ENCODE peak calls at places on chromosomes 1 and 21, in four cellular contexts. One of them, this sample, is unnamed.

GRCh38 chr1:235127203-235127602 is 1.4 kb downstream of the TOMM20 start:
- DNase-seq in GM12878: no peak
- DNase-seq in K562: no peak
- DNase-seq in HepG2: no peak
- DNase-seq in this sample: no peak

GRCh38 chr1:157370698-157371097 is 181.6 kb downstream of the FCRL5 start:
- DNase-seq in K562: no peak
- DNase-seq in GM12878: no peak
- DNase-seq in HepG2: no peak
- DNase-seq in this sample: no peak

GRCh38 chr1:76949503-76949902 is 82.2 kb downstream of the ST6GALNAC5 start:
- DNase-seq in GM12878: no peak
- DNase-seq in HepG2: no peak
- DNase-seq in K562: no peak
- DNase-seq in this sample: no peak

GRCh38 chr21:17679002-17679600 is 66.4 kb upstream of the BTG3 start:
- DNase-seq in GM12878: peak; percentile 48
- DNase-seq in K562: peak; percentile 68
- DNase-seq in HepG2: peak; percentile 57
- DNase-seq in this sample: peak; percentile 68

GRCh38 chr1:172724746-172725613 is 66.1 kb downstream of the FASLG start:
- DNase-seq in HepG2: no peak
- DNase-seq in K562: no peak
- DNase-seq in GM12878: peak; percentile 43
- DNase-seq in this sample: no peak

GRCh38 chr1:119136401-119136800 is 4.1 kb downstream of the WARS2 start:
- DNase-seq in K562: no peak
- DNase-seq in GM12878: no peak
- DNase-seq in HepG2: no peak
- DNase-seq in this sample: no peak

GRCh38 chr1:225711236-225711937 is 58.5 kb upstream of the ENAH start:
- DNase-seq in GM12878: no peak
- DNase-seq in K562: no peak
- DNase-seq in HepG2: peak; percentile 75
- DNase-seq in this sample: no peak

GRCh38 chr1:173258484-173259264 is 51.5 kb upstream of the TNFSF4 start:
- DNase-seq in HepG2: no peak
- DNase-seq in GM12878: no peak
- DNase-seq in K562: no peak
- DNase-seq in this sample: no peak

GRCh38 chr1:21818661-21819060 is 6.6 kb downstream of the LDLRAD2 start:
- DNase-seq in GM12878: no peak
- DNase-seq in K562: peak; percentile 100
- DNase-seq in HepG2: peak; percentile 48
- DNase-seq in this sample: peak; percentile 97

GRCh38 chr1:37096523-37096922 is 62.2 kb upstream of the GRIK3 start:
- DNase-seq in HepG2: peak; percentile 63
- DNase-seq in K562: peak; percentile 57
- DNase-seq in GM12878: no peak
- DNase-seq in this sample: peak; percentile 48

GRCh38 chr1:175524003-175524402 is 219.4 kb downstream of the TNR start:
- DNase-seq in GM12878: no peak
- DNase-seq in K562: no peak
- DNase-seq in HepG2: no peak
- DNase-seq in this sample: no peak

GRCh38 chr1:38589036-38589435 is 270.5 kb downstream of the RRAGC start:
- DNase-seq in GM12878: no peak
- DNase-seq in K562: no peak
- DNase-seq in HepG2: no peak
- DNase-seq in this sample: no peak

GRCh38 chr1:160629286-160630210 is 17.3 kb downstream of the SLAMF1 start:
- DNase-seq in HepG2: no peak
- DNase-seq in GM12878: no peak
- DNase-seq in K562: no peak
- DNase-seq in this sample: no peak

GRCh38 chr1:155070721-155071556 is 7.4 kb downstream of the EFNA4 start:
- DNase-seq in GM12878: no peak
- DNase-seq in HepG2: peak; percentile 72
- DNase-seq in K562: peak; percentile 87
- DNase-seq in this sample: peak; percentile 76

GRCh38 chr1:245207056-245207638 is 52.4 kb downstream of the KIF26B start:
- DNase-seq in K562: no peak
- DNase-seq in GM12878: no peak
- DNase-seq in HepG2: no peak
- DNase-seq in this sample: no peak

GRCh38 chr1:62720946-62721554 is 32.9 kb upstream of the DOCK7 start:
- DNase-seq in K562: no peak
- DNase-seq in HepG2: no peak
- DNase-seq in GM12878: no peak
- DNase-seq in this sample: no peak

GRCh38 chr1:30789388-30790255 is 32.0 kb upstream of the LAPTM5 start:
- DNase-seq in HepG2: no peak
- DNase-seq in GM12878: no peak
- DNase-seq in K562: no peak
- DNase-seq in this sample: no peak

GRCh38 chr1:244461254-244462071 is at the start of gene CATSPERE:
- DNase-seq in HepG2: no peak
- DNase-seq in GM12878: no peak
- DNase-seq in K562: no peak
- DNase-seq in this sample: peak; percentile 92

GRCh38 chr1:107877092-107877491 is 87.9 kb downstream of the VAV3 start:
- DNase-seq in K562: no peak
- DNase-seq in HepG2: no peak
- DNase-seq in GM12878: no peak
- DNase-seq in this sample: no peak

GRCh38 chr1:21490774-21491482 is 18.3 kb upstream of the ALPL start:
- DNase-seq in K562: peak; percentile 36
- DNase-seq in HepG2: peak; percentile 41
- DNase-seq in GM12878: no peak
- DNase-seq in this sample: no peak

GRCh38 chr1:101026394-101026788 is 807 bp upstream of the DPH5 start:
- DNase-seq in K562: no peak
- DNase-seq in HepG2: no peak
- DNase-seq in GM12878: no peak
- DNase-seq in this sample: no peak

GRCh38 chr1:22350171-22350961 is 101.3 kb upstream of the ZBTB40 start:
- DNase-seq in K562: no peak
- DNase-seq in HepG2: no peak
- DNase-seq in GM12878: no peak
- DNase-seq in this sample: peak; percentile 39

GRCh38 chr1:228655796-228656394 is 79.4 kb upstream of the RHOU start:
- DNase-seq in K562: no peak
- DNase-seq in GM12878: no peak
- DNase-seq in HepG2: peak; percentile 50
- DNase-seq in this sample: no peak

GRCh38 chr1:183318433-183318832 is 99.7 kb downstream of the NMNAT2 start:
- DNase-seq in K562: no peak
- DNase-seq in GM12878: peak; percentile 55
- DNase-seq in HepG2: peak; percentile 50
- DNase-seq in this sample: no peak

GRCh38 chr21:35921471-35921870 is 138.9 kb downstream of the SETD4 start:
- DNase-seq in GM12878: no peak
- DNase-seq in K562: no peak
- DNase-seq in HepG2: peak; percentile 45
- DNase-seq in this sample: no peak

GRCh38 chr21:35924714-35925301 is 135.5 kb downstream of the SETD4 start:
- DNase-seq in HepG2: no peak
- DNase-seq in GM12878: no peak
- DNase-seq in K562: peak; percentile 23
- DNase-seq in this sample: no peak

GRCh38 chr21:35922618-35923017 is 137.7 kb downstream of the SETD4 start:
- DNase-seq in GM12878: no peak
- DNase-seq in K562: no peak
- DNase-seq in HepG2: no peak
- DNase-seq in this sample: no peak

GRCh38 chr21:35923971-35924370 is 136.4 kb downstream of the SETD4 start:
- DNase-seq in HepG2: no peak
- DNase-seq in K562: no peak
- DNase-seq in GM12878: no peak
- DNase-seq in this sample: no peak

GRCh38 chr21:35920428-35920827 is 139.9 kb downstream of the SETD4 start:
- DNase-seq in GM12878: no peak
- DNase-seq in HepG2: peak; percentile 35
- DNase-seq in K562: no peak
- DNase-seq in this sample: no peak
- TF ChIP-seq TARDBP in GM12878: no peak
- TF ChIP-seq TARDBP in HepG2: no peak
- TF ChIP-seq TARDBP in K562: no peak
- TF ChIP-seq TARDBP in this sample: no peak

GRCh38 chr1:207876129-207876528 is 34.8 kb downstream of the CD34 start:
- DNase-seq in GM12878: no peak
- DNase-seq in K562: peak; percentile 61
- DNase-seq in HepG2: peak; percentile 12
- DNase-seq in this sample: no peak
- TF ChIP-seq TARDBP in GM12878: no peak
- TF ChIP-seq TARDBP in K562: no peak
- TF ChIP-seq TARDBP in HepG2: no peak
- TF ChIP-seq TARDBP in this sample: no peak

GRCh38 chr1:31811605-31812004 is 4.2 kb downstream of the SPOCD1 start:
- DNase-seq in HepG2: peak; percentile 35
- DNase-seq in K562: peak; percentile 67
- DNase-seq in GM12878: no peak
- DNase-seq in this sample: no peak
- TF ChIP-seq TARDBP in HepG2: no peak
- TF ChIP-seq TARDBP in K562: no peak
- TF ChIP-seq TARDBP in GM12878: no peak
- TF ChIP-seq TARDBP in this sample: no peak

GRCh38 chr1:71307451-71307850 is 226.6 kb upstream of the ZRANB2 start:
- DNase-seq in K562: no peak
- DNase-seq in HepG2: no peak
- DNase-seq in GM12878: no peak
- DNase-seq in this sample: no peak
- TF ChIP-seq TARDBP in K562: no peak
- TF ChIP-seq TARDBP in HepG2: no peak
- TF ChIP-seq TARDBP in GM12878: no peak
- TF ChIP-seq TARDBP in this sample: no peak

DNA sequence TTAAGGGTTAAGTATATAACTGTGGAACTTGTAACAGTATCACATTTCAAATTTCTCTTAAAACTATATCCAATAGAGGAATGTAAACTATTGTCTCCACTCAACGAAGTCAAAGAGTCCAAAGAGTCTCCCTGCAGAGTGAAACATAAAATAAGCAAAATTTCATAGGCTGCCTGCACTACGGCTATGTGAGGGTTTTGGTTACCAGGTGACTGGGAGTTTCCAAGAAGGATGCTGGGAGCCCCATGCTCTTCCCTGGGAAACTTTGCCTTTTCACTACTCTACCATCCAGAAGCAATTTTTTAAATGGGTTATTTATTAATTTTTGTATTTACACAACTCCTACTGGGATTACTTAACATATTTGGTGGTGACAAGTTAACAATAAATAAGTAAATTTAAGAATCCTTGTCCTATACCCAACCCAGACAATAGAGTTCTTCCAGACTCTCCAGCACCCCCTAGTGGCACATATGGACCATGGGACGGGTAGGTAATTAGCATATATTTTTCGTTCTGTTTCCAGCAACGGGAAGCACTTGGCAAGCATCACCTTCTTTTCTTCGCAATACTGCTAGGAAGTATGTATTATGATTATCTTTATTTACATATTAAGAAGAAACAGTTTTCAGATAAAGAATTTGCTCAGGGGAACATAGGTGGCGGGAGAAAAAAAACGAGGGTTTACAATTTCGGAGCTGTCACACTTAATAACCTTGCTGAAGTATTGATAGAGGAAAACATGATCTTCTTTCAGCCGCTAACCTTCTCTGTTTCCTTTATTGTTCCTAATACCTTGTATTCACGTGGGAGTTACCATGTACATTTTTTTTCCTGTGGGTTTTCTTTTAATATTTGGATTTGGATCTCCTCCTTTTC is 3.5 kb downstream of the FMO2 start:
- DNase-seq in GM12878: peak; percentile 5
- DNase-seq in K562: peak; percentile 63
- DNase-seq in HepG2: peak; percentile 43
- DNase-seq in this sample: peak; percentile 77
- TF ChIP-seq TARDBP in GM12878: no peak
- TF ChIP-seq TARDBP in K562: no peak
- TF ChIP-seq TARDBP in HepG2: no peak
- TF ChIP-seq TARDBP in this sample: no peak